ENCODE peak calls at places on chromosomes 1 and 21, in seven cellular contexts. P, B, S, O, F, V and T are unnamed samples.
A peak's percentile ranks its signal among the peaks of the same experiment; 100 is the strongest.

GRCh38 chr1:89719502-89720306 is 86.8 kb downstream of the LRRC8C start:
- DNase-seq in B (peak; percentile 22), P (no peak), V (no peak), O (no peak), F (no peak), S (no peak), T (peak; percentile 76)

GRCh38 chr21:34509151-34509550 is 2.9 kb downstream of the KCNE1 start:
- DNase-seq in V (no peak), P (no peak), F (no peak), B (no peak), S (no peak), O (no peak), T (no peak)

GRCh38 chr21:14096172-14096571 is 114.6 kb downstream of the LIPI start:
- DNase-seq in O (no peak), P (no peak), F (no peak), V (no peak), S (no peak), B (no peak), T (no peak)

GRCh38 chr1:166069390-166069789 is 97.4 kb downstream of the FAM78B start:
- DNase-seq in O (no peak), P (no peak), V (no peak), B (no peak), F (no peak), S (no peak), T (peak; percentile 19)

GRCh38 chr1:117679299-117679698 is 73.5 kb downstream of the TENT5C start:
- DNase-seq in S (no peak), F (no peak), P (no peak), V (no peak), B (no peak), O (no peak), T (no peak)

GRCh38 chr1:2972879-2973575 is 48.2 kb upstream of the ACTRT2 start:
- DNase-seq in P (no peak), V (no peak), O (peak; percentile 40), B (no peak), F (no peak), S (no peak), T (no peak)

GRCh38 chr1:88204111-88204510 is 480.0 kb upstream of the PKN2 start:
- DNase-seq in V (no peak), O (no peak), F (no peak), S (no peak), P (no peak), B (no peak), T (no peak)

GRCh38 chr1:228336308-228337030 is 70.2 kb downstream of the TRIM11 start:
- DNase-seq in F (no peak), V (peak; percentile 22), P (no peak), B (peak; percentile 49), O (peak; percentile 37), S (no peak), T (no peak)

GRCh38 chr21:25080706-25081495 is 526.4 kb downstream of the MRPL39 start:
- DNase-seq in V (no peak), O (no peak), B (peak; percentile 7), S (no peak), F (no peak), P (no peak), T (no peak)

GRCh38 chr1:1597275-1597930 is 2.5 kb downstream of the FNDC10 start:
- DNase-seq in S (peak; percentile 73), V (no peak), B (no peak), F (no peak), O (no peak), P (no peak), T (no peak)

GRCh38 chr1:154328318-154329151 is 3.2 kb downstream of the ATP8B2 start:
- DNase-seq in V (peak; percentile 92), O (peak; percentile 83), F (no peak), S (no peak), B (peak; percentile 62), P (no peak), T (peak; percentile 79)

GRCh38 chr21:45602106-45602505 is 41.4 kb upstream of the PCBP3 start:
- DNase-seq in O (no peak), F (no peak), B (no peak), V (no peak), P (no peak), S (no peak), T (no peak)

GRCh38 chr1:234535763-234536515 is 57.0 kb upstream of the TARBP1 start:
- DNase-seq in O (peak; percentile 76), P (no peak), V (peak; percentile 81), B (peak; percentile 70), F (no peak), S (no peak), T (no peak)

GRCh38 chr1:204323887-204324286 is 35.8 kb downstream of the PLEKHA6 start:
- DNase-seq in B (peak; percentile 88), P (no peak), V (no peak), S (peak; percentile 44), O (no peak), F (no peak), T (no peak)

GRCh38 chr1:17725084-17725718 is 29.9 kb upstream of the ACTL8 start:
- DNase-seq in V (no peak), B (no peak), F (peak; percentile 44), P (no peak), O (no peak), S (no peak), T (no peak)

GRCh38 chr1:80218112-80218511 is 1211.6 kb upstream of the ADGRL4 start:
- DNase-seq in F (peak; percentile 54), V (no peak), S (no peak), B (peak; percentile 59), O (no peak), P (peak; percentile 20), T (no peak)

GRCh38 chr1:1542766-1543705 is 2.6 kb upstream of the TMEM240 start:
- DNase-seq in O (no peak), F (no peak), V (no peak), B (no peak), S (no peak), P (no peak), T (peak; percentile 62)

GRCh38 chr1:200625381-200625824 is 4.9 kb upstream of the KIF14 start:
- DNase-seq in V (no peak), P (no peak), F (no peak), O (no peak), S (no peak), B (peak; percentile 56), T (no peak)

GRCh38 chr1:74512516-74512915 is at the start of gene LRRC53:
- DNase-seq in B (no peak), P (no peak), S (no peak), O (no peak), F (no peak), V (no peak), T (no peak)

GRCh38 chr1:117683571-117684285 is 77.9 kb downstream of the TENT5C start:
- DNase-seq in P (no peak), S (no peak), V (peak; percentile 61), F (no peak), B (peak; percentile 37), O (no peak), T (no peak)

GRCh38 chr1:22712502-22713271 is 2.0 kb downstream of the EPHB2 start:
- DNase-seq in S (no peak), O (no peak), V (no peak), B (peak; percentile 79), P (no peak), F (no peak), T (no peak)

GRCh38 chr1:186757851-186758250 is 70.9 kb upstream of the PLA2G4A start:
- DNase-seq in F (no peak), P (no peak), V (no peak), O (no peak), B (no peak), S (no peak), T (no peak)

GRCh38 chr1:114610546-114611245 is 29.3 kb upstream of the BCAS2 start:
- DNase-seq in P (no peak), S (no peak), V (no peak), O (no peak), F (no peak), B (peak; percentile 58), T (no peak)

DNA sequence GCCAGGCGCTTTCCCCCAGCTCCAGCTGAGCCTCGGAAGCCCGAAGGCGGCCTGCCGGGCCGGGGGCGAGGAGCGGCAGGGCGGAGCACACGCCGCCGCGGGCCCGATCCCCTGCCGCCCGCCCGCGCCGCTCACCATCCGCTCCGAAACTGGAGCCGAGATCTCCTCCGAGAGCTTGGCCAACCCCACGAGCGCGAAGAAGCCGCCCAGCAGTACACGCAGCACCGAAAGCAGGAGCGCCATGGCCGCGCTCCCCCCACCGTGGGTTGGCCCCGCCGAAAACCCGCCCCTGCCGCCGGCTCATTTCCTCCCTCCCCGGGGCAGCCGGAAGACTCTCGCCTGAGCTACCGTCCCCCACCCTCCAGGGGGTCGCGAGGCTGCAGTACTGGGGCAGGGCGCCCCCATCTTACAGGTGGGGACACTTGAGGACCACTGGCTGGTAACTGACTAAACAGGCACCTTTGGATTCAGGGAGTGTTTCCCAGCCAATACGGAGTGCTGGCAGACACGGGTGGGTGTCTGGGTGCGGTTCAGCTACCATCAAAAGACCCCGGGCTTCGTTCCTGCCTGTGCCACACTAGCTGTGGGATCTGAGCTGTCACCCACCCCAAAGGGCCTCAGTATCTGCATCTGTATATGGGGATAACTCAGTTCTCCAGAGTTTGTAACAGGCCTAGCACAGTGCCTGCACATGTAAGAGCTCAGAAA is at the start of gene TMEM35B:
- DNase-seq in V (peak; percentile 76), S (peak; percentile 34), B (peak; percentile 41), P (peak; percentile 13), F (no peak), O (peak; percentile 61), T (peak; percentile 67)
- TF ChIP-seq POLR2A in V (no peak), S (peak; percentile 77), B (peak; percentile 59), P (no peak), F (peak; percentile 41), O (peak; percentile 58), T (peak; percentile 67)

GRCh38 chr1:119647734-119648619 is at the start of gene ZNF697:
- DNase-seq in S (peak; percentile 85), V (peak; percentile 98), F (peak; percentile 89), B (peak; percentile 98), P (peak; percentile 92), O (peak; percentile 97), T (peak; percentile 80)
- TF ChIP-seq POLR2A in S (peak; percentile 80), V (no peak), F (peak; percentile 31), B (peak; percentile 88), P (peak; percentile 75), O (no peak), T (peak; percentile 25)

DNA sequence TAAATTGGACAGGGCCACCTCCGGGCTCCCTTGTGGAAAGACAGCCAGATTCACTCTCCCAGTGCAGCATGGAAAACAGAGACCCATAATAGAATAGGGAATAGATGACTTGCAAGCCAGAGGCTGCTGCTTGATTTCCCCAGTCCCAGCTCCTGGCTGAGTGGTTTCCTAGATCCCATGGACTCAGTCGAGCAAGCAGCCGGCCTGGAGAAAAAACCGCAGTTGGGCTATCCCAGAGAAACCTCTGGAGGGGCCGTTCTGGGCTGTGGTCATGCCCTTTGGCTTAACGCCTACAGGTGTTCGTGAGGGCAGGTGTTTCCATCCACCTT is 61.7 kb downstream of the ELK4 start:
- DNase-seq in B (no peak), O (no peak), P (no peak), V (no peak), S (no peak), F (no peak), T (no peak)
- TF ChIP-seq POLR2A in B (no peak), O (no peak), P (no peak), V (no peak), S (no peak), F (no peak), T (no peak)

DNA sequence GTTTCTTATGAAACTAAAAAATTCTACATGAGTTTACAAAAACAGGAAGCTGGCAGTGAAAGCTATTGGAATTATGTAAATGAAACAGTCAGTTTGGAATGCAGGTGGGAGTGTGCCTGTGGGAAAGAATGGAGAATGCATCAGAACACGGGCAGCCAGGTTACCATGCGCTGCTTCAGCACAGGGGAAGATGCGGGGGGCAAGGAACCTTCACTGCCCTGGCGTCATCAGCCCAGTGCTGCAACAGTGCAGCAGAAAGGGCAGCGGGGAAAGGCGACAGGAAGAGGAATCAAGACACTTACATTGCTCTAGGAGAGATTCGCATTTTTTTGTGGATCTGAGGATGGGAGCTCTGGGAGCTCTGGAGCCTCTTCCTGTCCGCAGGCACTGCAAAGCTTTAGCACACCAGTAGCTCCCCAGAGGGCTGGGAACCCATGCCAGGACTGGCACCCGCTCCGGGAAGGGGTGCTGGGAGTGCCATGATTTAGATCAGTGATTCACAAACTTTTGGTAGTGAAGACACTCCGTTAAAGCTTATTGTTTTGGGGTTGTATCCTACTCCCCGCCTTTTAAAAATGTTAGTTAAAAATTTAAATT is 64.1 kb upstream of the WDR26 start:
- DNase-seq in V (peak; percentile 28), B (peak; percentile 76), O (no peak), P (no peak), F (no peak), S (no peak), T (no peak)
- TF ChIP-seq POLR2A in V (no peak), B (no peak), O (no peak), P (no peak), F (no peak), S (no peak), T (no peak)